ENCODE peak calls at places on chromosome 15, in eight cellular contexts. O is GM13976, S is amniotic stem cell, D is stromal cell of bone marrow, R is type B pancreatic cell, T is AG09309, X is hepatocyte, E is Peyer's patch. M is an unnamed sample.
A peak's percentile ranks its signal among the peaks of the same experiment; 100 is the strongest.

GRCh38 chr15:38558714-38559059 is 5.9 kb downstream of the RASGRP1 start:
- DNase-seq in O (no peak), S (no peak), D (no peak), R (no peak), T (no peak), X (no peak), E (no peak), M (no peak)

GRCh38 chr15:60479361-60479684 is 381 bp upstream of the ICE2 start:
- DNase-seq in O (no peak), S (no peak), D (no peak), R (no peak), T (no peak), X (peak; percentile 5), E (no peak), M (no peak)

GRCh38 chr15:22806664-22807063 is 20.2 kb downstream of the NIPA1 start:
- DNase-seq in O (no peak), S (no peak), D (no peak), R (no peak), T (no peak), X (no peak), E (no peak), M (no peak)

GRCh38 chr15:92606126-92606835 is 49.3 kb downstream of the FAM174B start:
- DNase-seq in O (no peak), S (no peak), D (no peak), R (no peak), T (no peak), X (no peak), E (peak; percentile 5), M (no peak)

GRCh38 chr15:101808201-101808600 is 3.8 kb upstream of the OR4F15 start:
- DNase-seq in O (no peak), S (no peak), D (peak; percentile 6), R (no peak), T (peak; percentile 32), X (no peak), E (no peak), M (no peak)

GRCh38 chr15:69729167-69729748 is 276.6 kb downstream of the RPLP1 start:
- DNase-seq in O (peak; percentile 69), S (no peak), D (no peak), R (no peak), T (no peak), X (peak; percentile 27), E (peak; percentile 67), M (peak; percentile 70)

GRCh38 chr15:63370764-63371163 is 10.9 kb downstream of the CA12 start:
- DNase-seq in O (peak; percentile 16), S (no peak), D (no peak), R (no peak), T (no peak), X (no peak), E (no peak), M (no peak)

GRCh38 chr15:65094294-65094995 is 17.9 kb downstream of the KBTBD13 start:
- DNase-seq in O (no peak), S (no peak), D (no peak), R (no peak), T (no peak), X (no peak), E (no peak), M (no peak)

GRCh38 chr15:71079208-71080044 is 35.8 kb upstream of the THSD4 start:
- DNase-seq in O (no peak), S (peak; percentile 27), D (peak; percentile 93), R (no peak), T (peak; percentile 88), X (peak; percentile 38), E (no peak), M (peak; percentile 68)

GRCh38 chr15:94047566-94047965 is 183.8 kb upstream of the MCTP2 start:
- DNase-seq in O (no peak), S (no peak), D (no peak), R (no peak), T (no peak), X (no peak), E (no peak), M (no peak)

GRCh38 chr15:75228787-75229186 is 27.1 kb downstream of the C15orf39 start:
- DNase-seq in O (no peak), S (no peak), D (no peak), R (no peak), T (no peak), X (no peak), E (peak; percentile 33), M (no peak)

GRCh38 chr15:50251638-50252182 is 13.8 kb downstream of the HDC start:
- DNase-seq in O (no peak), S (no peak), D (no peak), R (no peak), T (no peak), X (no peak), E (no peak), M (no peak)

GRCh38 chr15:63344737-63345390 is 36.8 kb downstream of the CA12 start:
- DNase-seq in O (no peak), S (no peak), D (no peak), R (no peak), T (no peak), X (no peak), E (no peak), M (no peak)

GRCh38 chr15:57538822-57539221 is 52.9 kb upstream of the MYZAP start:
- DNase-seq in O (no peak), S (no peak), D (no peak), R (no peak), T (no peak), X (no peak), E (no peak), M (no peak)

GRCh38 chr15:25862469-25863066 is 559 bp downstream of the ATP10A start:
- DNase-seq in O (no peak), S (no peak), D (no peak), R (no peak), T (no peak), X (peak; percentile 51), E (no peak), M (peak; percentile 54)

GRCh38 chr15:73950479-73951043 is 24.3 kb downstream of the LOXL1 start:
- DNase-seq in O (no peak), S (no peak), D (peak; percentile 40), R (no peak), T (no peak), X (no peak), E (peak; percentile 35), M (no peak)

GRCh38 chr15:63250312-63250965 is 27.0 kb upstream of the APH1B start:
- DNase-seq in O (no peak), S (peak; percentile 69), D (peak; percentile 93), R (no peak), T (peak; percentile 96), X (peak; percentile 17), E (no peak), M (no peak)

M was measured in mucosa of descending colon.